ENCODE peak calls at places on chromosomes 5 and 9, in eight cellular contexts. K, G, S, E, Z, Y, D and M are unnamed samples.

GRCh38 chr5:157497875-157498611 is 38.0 kb downstream of the NIPAL4 start:
- DNase-seq in E (no peak), S (no peak), Y (no peak), Z (no peak), D (no peak), G (no peak), K (no peak), M (no peak)

GRCh38 chr9:88387035-88387732 is 1.1 kb upstream of the SPIN1 start:
- DNase-seq in K (no peak), E (peak), G (peak), D (peak), Z (peak), Y (no peak), S (peak), M (no peak)

GRCh38 chr5:64923151-64923685 is 154.5 kb downstream of the CWC27 start:
- DNase-seq in G (no peak), Z (no peak), D (peak), Y (no peak), K (no peak), S (no peak), E (peak), M (no peak)

GRCh38 chr5:152427691-152428090 is 22.6 kb upstream of the NMUR2 start:
- DNase-seq in K (no peak), G (no peak), S (no peak), Z (no peak), Y (no peak), E (no peak), D (no peak), M (no peak)

GRCh38 chr9:71928376-71928775 is 16.9 kb downstream of the C9orf85 start:
- DNase-seq in D (no peak), E (no peak), S (no peak), Z (no peak), G (no peak), Y (no peak), K (no peak), M (no peak)

GRCh38 chr9:137670391-137671195 is 51.8 kb downstream of the EHMT1 start:
- DNase-seq in G (peak), S (no peak), Z (peak), E (no peak), Y (no peak), D (no peak), K (peak), M (no peak)

GRCh38 chr5:61884242-61884855 is 421.7 kb upstream of the KIF2A start:
- DNase-seq in E (no peak), G (no peak), Z (no peak), Y (no peak), S (no peak), K (no peak), D (no peak), M (no peak)

GRCh38 chr5:132853790-132854189 is 12.5 kb downstream of the GDF9 start:
- DNase-seq in D (no peak), K (no peak), E (peak), Y (no peak), S (no peak), G (no peak), Z (no peak), M (no peak)

GRCh38 chr5:89826938-89827337 is 582.6 kb downstream of the CETN3 start:
- DNase-seq in G (no peak), D (no peak), K (no peak), Z (no peak), Y (no peak), E (peak), S (no peak), M (no peak)

GRCh38 chr5:65588694-65589093 is 25.6 kb downstream of the PPWD1 start:
- DNase-seq in K (no peak), D (no peak), Y (no peak), Z (no peak), E (no peak), G (no peak), S (no peak), M (no peak)

GRCh38 chr5:90170231-90170630 is 239.3 kb downstream of the CETN3 start:
- DNase-seq in E (no peak), Y (no peak), Z (no peak), K (no peak), D (no peak), S (no peak), G (no peak), M (no peak)

GRCh38 chr5:169591636-169592035 is 8.1 kb downstream of the SPDL1 start:
- DNase-seq in E (no peak), G (no peak), D (no peak), K (no peak), Z (no peak), S (no peak), Y (no peak), M (no peak)

GRCh38 chr9:73264636-73265035 is 113.0 kb downstream of the ANXA1 start:
- DNase-seq in G (no peak), Z (no peak), D (no peak), K (no peak), S (no peak), E (no peak), Y (no peak), M (no peak)

GRCh38 chr5:80474929-80475328 is 13.0 kb upstream of the FAM151B start:
- DNase-seq in Y (no peak), G (no peak), S (no peak), Z (no peak), K (no peak), E (no peak), D (no peak), M (no peak)

GRCh38 chr5:179128976-179129375 is 68.8 kb downstream of the ZNF354C start:
- DNase-seq in D (no peak), K (peak), Y (no peak), S (no peak), E (no peak), Z (no peak), G (no peak), M (no peak)

GRCh38 chr5:127406326-127407121 is 110.9 kb upstream of the PRRC1 start:
- DNase-seq in G (no peak), Y (no peak), D (no peak), S (no peak), E (no peak), K (no peak), Z (no peak), M (no peak)

GRCh38 chr9:107323836-107324235 is 40.8 kb downstream of the RAD23B start:
- DNase-seq in S (no peak), K (no peak), G (no peak), E (no peak), D (no peak), Y (no peak), Z (no peak), M (no peak)

GRCh38 chr9:131270171-131271015 is 5.9 kb downstream of the FAM78A start:
- DNase-seq in Y (peak), G (peak), K (no peak), E (peak), D (peak), S (no peak), Z (peak), M (peak)

GRCh38 chr5:15737882-15738677 is 238.1 kb downstream of the FBXL7 start:
- DNase-seq in G (no peak), K (no peak), E (no peak), D (no peak), Z (no peak), S (no peak), Y (no peak), M (no peak)

GRCh38 chr5:177434942-177435738 is 8.7 kb downstream of the GRK6 start:
- DNase-seq in S (no peak), Z (no peak), E (no peak), Y (no peak), K (no peak), D (no peak), G (no peak), M (no peak)

GRCh38 chr5:150118561-150119229 is 32.3 kb upstream of the CSF1R start:
- DNase-seq in G (no peak), D (no peak), Y (no peak), Z (peak), K (peak), E (no peak), S (no peak), M (no peak)